ENCODE peak calls at places on chromosome 21, in six cellular contexts. P is CD8-positive, alpha-beta memory T cell; J is left lung; R is upper lobe of right lung; L is lower lobe of right lung; Q is AG04450. E is an unnamed sample.

GRCh38 chr21:36816556-36817130 is 117.7 kb downstream of the SIM2 start:
- DNase-seq in P (no peak), J (no peak), R (no peak), L (no peak), Q (no peak), E (no peak)

GRCh38 chr21:21973806-21974205 is 975.6 kb downstream of the NCAM2 start:
- DNase-seq in P (no peak), J (no peak), R (no peak), L (no peak), Q (no peak), E (no peak)

GRCh38 chr21:37463083-37463780 is 96.7 kb downstream of the DYRK1A start:
- DNase-seq in P (no peak), J (no peak), R (no peak), L (no peak), Q (peak; percentile 23), E (no peak)

GRCh38 chr21:41009398-41010177 is 158.4 kb upstream of the BACE2 start:
- DNase-seq in P (no peak), J (no peak), R (no peak), L (no peak), Q (no peak), E (no peak)

GRCh38 chr21:29800051-29800450 is 139.7 kb downstream of the GRIK1 start:
- DNase-seq in P (no peak), J (no peak), R (no peak), L (no peak), Q (no peak), E (no peak)

GRCh38 chr21:39020751-39021474 is 162.3 kb downstream of the PSMG1 start:
- DNase-seq in P (no peak), J (peak; percentile 86), R (peak; percentile 71), L (peak; percentile 62), Q (no peak), E (no peak)

GRCh38 chr21:27572681-27573080 is 605.8 kb upstream of the ADAMTS5 start:
- DNase-seq in P (no peak), J (no peak), R (no peak), L (no peak), Q (peak; percentile 34), E (no peak)

GRCh38 chr21:35203093-35204021 is 154.3 kb upstream of the RUNX1 start:
- DNase-seq in P (no peak), J (no peak), R (no peak), L (no peak), Q (no peak), E (no peak)

GRCh38 chr21:46500224-46500861 is 41.7 kb downstream of the DIP2A start:
- DNase-seq in P (no peak), J (no peak), R (no peak), L (no peak), Q (no peak), E (no peak)

GRCh38 chr21:43817157-43818086 is 28.0 kb downstream of the RRP1 start:
- DNase-seq in P (peak; percentile 41), J (peak; percentile 70), R (no peak), L (peak; percentile 48), Q (no peak), E (no peak)

GRCh38 chr21:39612233-39613028 is at the start of gene B3GALT5:
- DNase-seq in P (no peak), J (peak; percentile 76), R (no peak), L (no peak), Q (no peak), E (no peak)

GRCh38 chr21:37166733-37167132 is 93.7 kb downstream of the TTC3 start:
- DNase-seq in P (no peak), J (no peak), R (no peak), L (no peak), Q (no peak), E (no peak)

GRCh38 chr21:36169465-36170128 is 13.0 kb downstream of the DOP1B start:
- DNase-seq in P (no peak), J (peak; percentile 85), R (peak; percentile 76), L (peak; percentile 74), Q (no peak), E (no peak)

GRCh38 chr21:35664683-35665082 is 395.6 kb downstream of the SETD4 start:
- DNase-seq in P (no peak), J (no peak), R (no peak), L (no peak), Q (no peak), E (no peak)

GRCh38 chr21:28464988-28465387 is 527.7 kb downstream of the LTN1 start:
- DNase-seq in P (no peak), J (no peak), R (no peak), L (no peak), Q (no peak), E (no peak)

GRCh38 chr21:43768868-43769167 is 7.3 kb downstream of the CSTB start:
- DNase-seq in P (no peak), J (peak; percentile 58), R (no peak), L (no peak), Q (no peak), E (no peak)

GRCh38 chr21:36909901-36910561 is 56.4 kb downstream of the HLCS start:
- DNase-seq in P (no peak), J (no peak), R (no peak), L (no peak), Q (peak; percentile 93), E (no peak)

GRCh38 chr21:28513450-28513849 is 479.2 kb downstream of the LTN1 start:
- DNase-seq in P (no peak), J (no peak), R (no peak), L (no peak), Q (no peak), E (no peak)

GRCh38 chr21:17519208-17519738 is 6.4 kb downstream of the CXADR start:
- DNase-seq in P (no peak), J (no peak), R (no peak), L (no peak), Q (no peak), E (no peak)

GRCh38 chr21:38798481-38798882 is 7.2 kb upstream of the ETS2 start:
- DNase-seq in P (no peak), J (no peak), R (no peak), L (no peak), Q (no peak), E (no peak)

GRCh38 chr21:35019631-35020032 is 29.5 kb downstream of the RUNX1 start:
- DNase-seq in P (no peak), J (no peak), R (no peak), L (no peak), Q (no peak), E (no peak)

GRCh38 chr21:38912355-38912619 is 106.6 kb downstream of the ETS2 start:
- DNase-seq in P (no peak), J (no peak), R (no peak), L (no peak), Q (no peak), E (no peak)

GRCh38 chr21:15932681-15933200 is 203.0 kb downstream of the USP25 start:
- DNase-seq in P (no peak), J (no peak), R (no peak), L (no peak), Q (no peak), E (no peak)

GRCh38 chr21:15935530-15935929 is 205.7 kb downstream of the USP25 start:
- DNase-seq in P (no peak), J (no peak), R (no peak), L (no peak), Q (no peak), E (no peak)

GRCh38 chr21:15928196-15928595 is 198.4 kb downstream of the USP25 start:
- DNase-seq in P (no peak), J (no peak), R (no peak), L (no peak), Q (no peak), E (no peak)

GRCh38 chr21:15928686-15929085 is 198.9 kb downstream of the USP25 start:
- DNase-seq in P (no peak), J (no peak), R (no peak), L (no peak), Q (no peak), E (no peak)

DNA sequence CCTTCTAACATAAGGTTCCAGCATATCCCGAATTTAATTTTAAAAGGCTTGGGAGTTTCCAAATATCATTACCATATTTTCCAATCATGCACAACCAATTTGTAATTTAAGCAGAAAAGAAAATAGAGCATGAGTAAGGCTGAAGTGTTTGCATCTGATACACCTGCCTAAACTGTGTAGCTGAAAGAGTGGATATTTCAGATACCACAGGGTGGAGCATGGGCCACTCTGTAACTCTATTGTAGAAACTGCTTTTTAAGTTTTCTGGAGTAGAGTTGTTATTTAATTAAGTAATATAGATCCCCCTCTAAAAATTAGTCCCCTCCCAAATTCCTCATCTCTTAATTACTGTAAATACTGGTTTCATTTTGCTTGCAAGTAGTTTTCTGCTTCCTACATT is 199.8 kb downstream of the USP25 start:
- DNase-seq in P (no peak), J (no peak), R (no peak), L (no peak), Q (no peak), E (no peak)
- H3K27ac ChIP-seq in P (no peak overlapping the region), J (no peak overlapping the region), R (no peak overlapping the region), L (no peak overlapping the region), Q (no peak overlapping the region), E (no peak overlapping the region)

GRCh38 chr21:45454081-45454923 is 49.3 kb downstream of the COL18A1 start:
- DNase-seq in P (peak; percentile 32), J (peak; percentile 38), R (no peak), L (no peak), Q (no peak), E (no peak)
- H3K27ac ChIP-seq in P (no peak overlapping the region), J (no peak overlapping the region), R (no peak overlapping the region), L (peak overlapping the region; percentile 62), Q (no peak overlapping the region), E (no peak overlapping the region)

DNA sequence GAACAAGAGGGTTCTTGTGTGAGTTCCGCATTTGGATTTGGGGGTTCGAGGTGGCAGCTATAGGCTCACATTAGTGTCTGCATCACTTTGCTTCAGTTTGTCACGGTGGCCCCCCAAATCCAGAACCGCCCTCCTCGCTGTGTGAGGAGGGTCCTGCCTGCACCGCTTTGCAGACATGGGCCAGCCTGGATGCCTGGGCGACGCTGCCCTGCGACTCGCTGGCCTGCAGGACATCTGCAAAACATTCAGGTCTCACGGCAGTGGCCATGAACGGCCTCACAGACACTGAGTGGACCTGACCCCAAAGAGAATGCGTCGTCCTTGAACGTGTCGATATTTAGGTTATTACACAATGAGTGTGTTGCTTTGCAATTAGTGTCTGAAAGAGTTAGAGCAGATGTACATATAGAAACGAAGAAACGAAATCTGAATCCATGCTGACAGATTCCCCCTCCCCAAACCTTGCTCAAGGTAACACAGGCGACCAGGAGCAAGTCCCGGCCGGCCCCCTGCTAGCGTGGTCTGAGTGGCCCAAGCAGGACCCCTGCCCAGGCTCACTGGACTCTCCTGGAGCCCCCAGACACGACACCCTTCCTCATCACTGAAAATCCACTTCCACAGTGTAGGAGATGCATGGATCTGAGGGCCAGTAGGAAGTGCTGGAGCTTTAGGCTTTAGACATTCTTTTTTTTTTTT is 20.4 kb downstream of the PDE9A start:
- DNase-seq in P (no peak), J (peak; percentile 66), R (no peak), L (no peak), Q (no peak), E (no peak)
- H3K27ac ChIP-seq in P (no peak overlapping the region), J (no peak overlapping the region), R (no peak overlapping the region), L (no peak overlapping the region), Q (no peak overlapping the region), E (no peak overlapping the region)

DNA sequence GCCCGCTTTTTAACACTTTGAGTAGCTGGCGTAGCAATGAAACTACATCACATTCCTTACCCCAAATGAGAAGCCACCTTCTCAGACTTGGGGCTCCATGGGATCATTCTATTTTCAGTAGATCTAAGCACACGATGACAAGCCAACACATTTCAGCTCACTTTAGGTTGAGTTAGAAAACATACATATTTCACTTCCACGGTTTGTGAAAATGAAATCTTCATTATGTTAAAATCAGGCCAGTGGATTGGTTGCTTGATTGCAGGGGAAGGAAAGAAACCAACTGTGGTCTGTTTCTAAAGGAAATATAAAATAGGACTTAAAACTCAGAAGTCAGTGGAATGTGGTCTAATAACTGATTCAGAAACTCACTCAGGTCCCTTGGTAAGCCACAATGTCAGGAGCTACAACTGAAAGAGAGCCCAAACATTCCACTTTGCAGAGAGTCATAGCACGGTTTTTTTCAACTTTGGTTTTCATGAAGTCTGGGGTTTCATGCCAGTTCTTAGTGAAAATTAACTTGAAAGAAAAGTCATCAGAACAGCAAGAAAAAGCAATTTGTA is 82.3 kb upstream of the TIAM1 start:
- DNase-seq in P (no peak), J (no peak), R (no peak), L (no peak), Q (no peak), E (no peak)
- H3K27ac ChIP-seq in P (no peak overlapping the region), J (no peak overlapping the region), R (no peak overlapping the region), L (no peak overlapping the region), Q (no peak overlapping the region), E (no peak overlapping the region)

E was measured in substantia nigra.